ENCODE peak calls at places on chromosomes 7 and 10, in nine cellular contexts. S is mesendoderm, O is HFFc6, L is B cell, N is astrocyte of the hippocampus, U is SJSA1, W is T-helper 9 cell, A is M059J, M is progenitor cell of endocrine pancreas. Z is an unnamed sample.

GRCh38 chr7:63067897-63068585 is 930.6 kb upstream of the ZNF722 start:
- DNase-seq in S (no peak), O (no peak), L (no peak), N (no peak), U (peak), W (no peak), A (no peak), M (no peak), Z (no peak)

GRCh38 chr10:116212756-116213155 is 60.2 kb downstream of the GFRA1 start:
- DNase-seq in S (no peak), O (no peak), L (no peak), N (no peak), U (no peak), W (no peak), A (no peak), M (no peak), Z (no peak)

GRCh38 chr10:78778446-78779338 is 290.1 kb upstream of the ZMIZ1 start:
- DNase-seq in S (no peak), O (no peak), L (no peak), N (no peak), U (no peak), W (no peak), A (peak), M (no peak), Z (no peak)

GRCh38 chr7:71457881-71458590 is 326.1 kb downstream of the GALNT17 start:
- DNase-seq in S (no peak), O (no peak), L (no peak), N (no peak), U (no peak), W (no peak), A (no peak), M (no peak), Z (no peak)

GRCh38 chr10:58237014-58237830 is 30.5 kb downstream of the IPMK start:
- DNase-seq in S (peak), O (peak), L (no peak), N (peak), U (peak), W (no peak), A (peak), M (no peak), Z (no peak)

GRCh38 chr7:2953588-2954407 is 89.9 kb downstream of the CARD11 start:
- DNase-seq in S (no peak), O (no peak), L (no peak), N (no peak), U (no peak), W (no peak), A (no peak), M (no peak), Z (no peak)

GRCh38 chr10:89236221-89236620 is 15.4 kb downstream of the LIPA start:
- DNase-seq in S (no peak), O (peak), L (no peak), N (no peak), U (no peak), W (no peak), A (no peak), M (no peak), Z (no peak)

GRCh38 chr10:4765428-4765827 is 60.6 kb upstream of the AKR1E2 start:
- DNase-seq in S (no peak), O (peak), L (no peak), N (no peak), U (no peak), W (no peak), A (peak), M (no peak), Z (no peak)

GRCh38 chr7:132368246-132368900 is 207.9 kb downstream of the PLXNA4 start:
- DNase-seq in S (no peak), O (no peak), L (no peak), N (no peak), U (no peak), W (no peak), A (no peak), M (no peak), Z (no peak)

GRCh38 chr7:54546081-54546985 is 4.2 kb downstream of the VSTM2A start:
- DNase-seq in S (peak), O (no peak), L (no peak), N (peak), U (no peak), W (no peak), A (no peak), M (peak), Z (peak)

GRCh38 chr7:2355079-2356008 is 717 bp downstream of the EIF3B start:
- DNase-seq in S (peak), O (peak), L (peak), N (peak), U (no peak), W (no peak), A (peak), M (peak), Z (peak)

GRCh38 chr10:58275261-58275660 is 6.3 kb downstream of the CISD1 start:
- DNase-seq in S (no peak), O (no peak), L (no peak), N (no peak), U (no peak), W (no peak), A (no peak), M (no peak), Z (no peak)

GRCh38 chr10:45180946-45181439 is 134.4 kb downstream of the OR13A1 start:
- DNase-seq in S (peak), O (no peak), L (no peak), N (no peak), U (no peak), W (no peak), A (no peak), M (no peak), Z (no peak)

GRCh38 chr7:43834463-43835251 is 34.7 kb downstream of the MRPS24 start:
- DNase-seq in S (peak), O (peak), L (peak), N (no peak), U (no peak), W (peak), A (peak), M (no peak), Z (no peak)

GRCh38 chr10:2665772-2666171 is 401.6 kb upstream of the PFKP start:
- DNase-seq in S (no peak), O (no peak), L (no peak), N (no peak), U (no peak), W (no peak), A (no peak), M (no peak), Z (no peak)

GRCh38 chr7:130887182-130888016 is 153.4 kb upstream of the KLF14 start:
- DNase-seq in S (peak), O (peak), L (no peak), N (peak), U (peak), W (no peak), A (peak), M (no peak), Z (no peak)

GRCh38 chr10:29688230-29688634 is 53.5 kb upstream of the SVIL start:
- DNase-seq in S (peak), O (no peak), L (no peak), N (peak), U (no peak), W (no peak), A (peak), M (no peak), Z (peak)

GRCh38 chr7:128737867-128738390 is 1.2 kb upstream of the CALU start:
- DNase-seq in S (peak), O (peak), L (no peak), N (peak), U (peak), W (no peak), A (peak), M (no peak), Z (no peak)

GRCh38 chr10:132382231-132382922 is 14.6 kb upstream of the PWWP2B start:
- DNase-seq in S (no peak), O (peak), L (no peak), N (no peak), U (no peak), W (no peak), A (peak), M (no peak), Z (no peak)

GRCh38 chr7:27603813-27604212 is 58.9 kb downstream of the HIBADH start:
- DNase-seq in S (peak), O (no peak), L (no peak), N (no peak), U (no peak), W (no peak), A (peak), M (no peak), Z (no peak)

GRCh38 chr7:317643-318405 is 27.9 kb downstream of the FOXL3 start:
- DNase-seq in S (no peak), O (no peak), L (no peak), N (no peak), U (no peak), W (no peak), A (no peak), M (no peak), Z (no peak)

GRCh38 chr7:47653550-47654351 is 71.8 kb upstream of the TNS3 start:
- DNase-seq in S (peak), O (peak), L (no peak), N (peak), U (no peak), W (no peak), A (peak), M (no peak), Z (no peak)

GRCh38 chr10:44959243-44960097 is at the start of gene RASSF4:
- DNase-seq in S (peak), O (peak), L (peak), N (peak), U (peak), W (peak), A (peak), M (peak), Z (peak)

GRCh38 chr10:63530409-63530808 is 9.2 kb downstream of the REEP3 start:
- DNase-seq in S (no peak), O (no peak), L (no peak), N (no peak), U (no peak), W (no peak), A (no peak), M (no peak), Z (no peak)

GRCh38 chr10:77004917-77005564 is 632.6 kb downstream of the KCNMA1 start:
- DNase-seq in S (peak), O (peak), L (peak), N (peak), U (no peak), W (no peak), A (peak), M (peak), Z (peak)

GRCh38 chr10:77879710-77880109 is 46.8 kb downstream of the DLG5 start:
- DNase-seq in S (no peak), O (no peak), L (no peak), N (no peak), U (no peak), W (no peak), A (no peak), M (no peak), Z (no peak)

GRCh38 chr10:54454271-54454670 is 346.8 kb downstream of the PCDH15 start:
- DNase-seq in S (no peak), O (no peak), L (no peak), N (no peak), U (no peak), W (no peak), A (no peak), M (no peak), Z (no peak)

GRCh38 chr7:121081327-121081936 is 92.9 kb downstream of the CPED1 start:
- DNase-seq in S (peak), O (peak), L (peak), N (peak), U (no peak), W (no peak), A (peak), M (no peak), Z (no peak)

GRCh38 chr7:74633451-74633921 is 24.0 kb upstream of the GTF2I start:
- DNase-seq in S (no peak), O (no peak), L (no peak), N (no peak), U (no peak), W (no peak), A (no peak), M (no peak), Z (no peak)

GRCh38 chr7:141674702-141675101 is 27.3 kb downstream of the DENND11 start:
- DNase-seq in S (peak), O (no peak), L (no peak), N (peak), U (no peak), W (no peak), A (no peak), M (no peak), Z (peak)

GRCh38 chr7:42233166-42233565 is 3.8 kb downstream of the GLI3 start:
- DNase-seq in S (peak), O (peak), L (no peak), N (peak), U (no peak), W (no peak), A (peak), M (no peak), Z (no peak)

GRCh38 chr10:7474388-7474787 is 63.6 kb upstream of the SFMBT2 start:
- DNase-seq in S (no peak), O (no peak), L (peak), N (no peak), U (no peak), W (no peak), A (no peak), M (no peak), Z (no peak)

GRCh38 chr10:77357611-77358010 is 280.0 kb downstream of the KCNMA1 start:
- DNase-seq in S (no peak), O (peak), L (no peak), N (peak), U (no peak), W (no peak), A (peak), M (no peak), Z (no peak)

GRCh38 chr7:1943326-1943725 is 273.2 kb downstream of the ELFN1 start:
- DNase-seq in S (no peak), O (no peak), L (no peak), N (no peak), U (no peak), W (no peak), A (no peak), M (no peak), Z (no peak)

GRCh38 chr7:1889556-1890181 is 219.6 kb downstream of the ELFN1 start:
- DNase-seq in S (no peak), O (peak), L (no peak), N (peak), U (no peak), W (no peak), A (peak), M (no peak), Z (no peak)

GRCh38 chr7:17297243-17297642 is 1.2 kb upstream of the AHR start:
- DNase-seq in S (no peak), O (no peak), L (peak), N (no peak), U (no peak), W (no peak), A (no peak), M (no peak), Z (no peak)